ENCODE peak calls at places on chromosomes 11 and 22, in four cellular contexts. D, J, M and B are unnamed samples.

GRCh38 chr11:31089117-31089516 is 280.4 kb downstream of the DCDC1 start:
- DNase-seq in M (no peak), J (peak), D (no peak), B (no peak)

GRCh38 chr11:44270403-44271192 is 39.3 kb downstream of the ALX4 start:
- DNase-seq in M (no peak), D (no peak), J (no peak), B (no peak)

GRCh38 chr22:42868751-42869251 is 11.7 kb upstream of the ARFGAP3 start:
- DNase-seq in D (no peak), M (no peak), J (no peak), B (no peak)

GRCh38 chr11:19820100-19820499 is 107.5 kb downstream of the NAV2 start:
- DNase-seq in M (no peak), D (no peak), J (no peak), B (no peak)

GRCh38 chr22:22770881-22771280 is 116.7 kb upstream of the IGLL5 start:
- DNase-seq in M (no peak), D (no peak), J (no peak), B (no peak)

GRCh38 chr11:117910941-117911630 is 18.1 kb downstream of the TMPRSS13 start:
- DNase-seq in D (peak), J (no peak), M (no peak), B (no peak)

GRCh38 chr11:30917859-30918478 is 331.8 kb upstream of the MPPED2 start:
- DNase-seq in J (peak), M (no peak), D (no peak), B (no peak)

GRCh38 chr11:28615542-28615941 is 507.4 kb downstream of the METTL15 start:
- DNase-seq in J (no peak), D (no peak), M (no peak), B (no peak)

GRCh38 chr22:44668190-44668885 is 33.7 kb upstream of the PRR5 start:
- DNase-seq in D (peak), J (peak), M (no peak), B (no peak)

GRCh38 chr11:29051935-29052334 is 943.7 kb downstream of the METTL15 start:
- DNase-seq in M (no peak), D (no peak), J (no peak), B (no peak)

GRCh38 chr11:79314906-79315689 is 125.7 kb downstream of the TENM4 start:
- DNase-seq in J (peak), M (no peak), D (peak), B (no peak)

GRCh38 chr11:77047007-77047927 is 13.1 kb downstream of the B3GNT6 start:
- DNase-seq in J (peak), D (peak), M (peak), B (no peak)

GRCh38 chr22:20571078-20571503 is 63.7 kb downstream of the MED15 start:
- DNase-seq in M (no peak), J (no peak), D (no peak), B (no peak)

GRCh38 chr22:42273855-42274451 is 3.5 kb upstream of the TCF20 start:
- DNase-seq in J (peak), D (peak), M (no peak), B (no peak)

GRCh38 chr11:120079750-120080610 is 57.9 kb downstream of the TRIM29 start:
- DNase-seq in D (peak), J (peak), M (no peak), B (no peak)

GRCh38 chr11:4610258-4610935 is 2.4 kb upstream of the TRIM68 start:
- DNase-seq in D (no peak), M (no peak), J (no peak), B (no peak)

GRCh38 chr11:134024420-134025085 is 44.3 kb upstream of the JAM3 start:
- DNase-seq in J (no peak), D (no peak), M (no peak), B (no peak)

GRCh38 chr11:87859583-87859982 is 315.7 kb downstream of the RAB38 start:
- DNase-seq in D (no peak), M (no peak), J (no peak), B (no peak)

GRCh38 chr11:21323617-21324016 is 654.2 kb downstream of the NELL1 start:
- DNase-seq in D (no peak), J (peak), M (no peak), B (no peak)